ENCODE peak calls at places on chromosomes 5 and 9, in five cellular contexts. One of them, this sample, is unnamed.

GRCh38 chr9:3887121-3887797 is 361.5 kb upstream of the RFX3 start:
- DNase-seq in endodermal cell: no peak
- DNase-seq in NCI-H774: peak
- DNase-seq in Daoy: no peak
- DNase-seq in NCI-H460: no peak
- DNase-seq in this sample: peak

GRCh38 chr9:3848445-3849114 is 322.8 kb upstream of the RFX3 start:
- DNase-seq in endodermal cell: peak
- DNase-seq in NCI-H774: no peak
- DNase-seq in Daoy: peak
- DNase-seq in NCI-H460: no peak
- DNase-seq in this sample: peak

GRCh38 chr5:176653986-176654385 is 6.7 kb downstream of the TSPAN17 start:
- DNase-seq in endodermal cell: no peak
- DNase-seq in NCI-H774: no peak
- DNase-seq in Daoy: no peak
- DNase-seq in NCI-H460: no peak
- DNase-seq in this sample: no peak

GRCh38 chr9:97557606-97558095 is 56.2 kb downstream of the TMOD1 start:
- DNase-seq in endodermal cell: no peak
- DNase-seq in NCI-H774: no peak
- DNase-seq in Daoy: no peak
- DNase-seq in NCI-H460: no peak
- DNase-seq in this sample: no peak

GRCh38 chr9:134215709-134216448 is 51.5 kb upstream of the RNU6ATAC start:
- DNase-seq in endodermal cell: no peak
- DNase-seq in NCI-H774: no peak
- DNase-seq in Daoy: peak
- DNase-seq in NCI-H460: no peak
- DNase-seq in this sample: no peak

GRCh38 chr9:122936883-122937282 is 3.9 kb upstream of the RABGAP1 start:
- DNase-seq in endodermal cell: no peak
- DNase-seq in NCI-H774: no peak
- DNase-seq in Daoy: no peak
- DNase-seq in NCI-H460: no peak
- DNase-seq in this sample: no peak

GRCh38 chr9:133119039-133119438 is 2.0 kb downstream of the RALGDS start:
- DNase-seq in endodermal cell: no peak
- DNase-seq in NCI-H774: no peak
- DNase-seq in Daoy: no peak
- DNase-seq in NCI-H460: no peak
- DNase-seq in this sample: no peak

GRCh38 chr9:21682981-21683380 is 119.5 kb upstream of the MTAP start:
- DNase-seq in endodermal cell: no peak
- DNase-seq in NCI-H774: peak
- DNase-seq in Daoy: no peak
- DNase-seq in NCI-H460: no peak
- DNase-seq in this sample: peak

GRCh38 chr9:34989946-34990635 is 546 bp downstream of the DNAJB5 start:
- DNase-seq in endodermal cell: peak
- DNase-seq in NCI-H774: peak
- DNase-seq in Daoy: peak
- DNase-seq in NCI-H460: no peak
- DNase-seq in this sample: peak

GRCh38 chr9:68685770-68686169 is 19.3 kb upstream of the PIP5K1B start:
- DNase-seq in endodermal cell: peak
- DNase-seq in NCI-H774: no peak
- DNase-seq in Daoy: peak
- DNase-seq in NCI-H460: peak
- DNase-seq in this sample: peak

GRCh38 chr5:159057426-159057825 is 42.3 kb downstream of the EBF1 start:
- DNase-seq in endodermal cell: no peak
- DNase-seq in NCI-H774: no peak
- DNase-seq in Daoy: no peak
- DNase-seq in NCI-H460: no peak
- DNase-seq in this sample: no peak

GRCh38 chr5:34552129-34552528 is 104.0 kb upstream of the RAI14 start:
- DNase-seq in endodermal cell: no peak
- DNase-seq in NCI-H774: no peak
- DNase-seq in Daoy: no peak
- DNase-seq in NCI-H460: no peak
- DNase-seq in this sample: no peak

GRCh38 chr9:88173378-88173999 is 35.2 kb upstream of the SPATA31C2 start:
- DNase-seq in endodermal cell: peak
- DNase-seq in NCI-H774: no peak
- DNase-seq in Daoy: peak
- DNase-seq in NCI-H460: peak
- DNase-seq in this sample: peak

GRCh38 chr9:16572005-16572727 is 298.3 kb downstream of the BNC2 start:
- DNase-seq in endodermal cell: no peak
- DNase-seq in NCI-H774: no peak
- DNase-seq in Daoy: no peak
- DNase-seq in NCI-H460: no peak
- DNase-seq in this sample: no peak

GRCh38 chr5:160353379-160353778 is 17.0 kb downstream of the C1QTNF2 start:
- DNase-seq in endodermal cell: peak
- DNase-seq in NCI-H774: no peak
- DNase-seq in Daoy: no peak
- DNase-seq in NCI-H460: no peak
- DNase-seq in this sample: no peak

GRCh38 chr9:107929439-107929838 is 439.9 kb upstream of the KLF4 start:
- DNase-seq in endodermal cell: no peak
- DNase-seq in NCI-H774: no peak
- DNase-seq in Daoy: no peak
- DNase-seq in NCI-H460: no peak
- DNase-seq in this sample: no peak

GRCh38 chr9:27499481-27499880 is 24.6 kb upstream of the IFNK start:
- DNase-seq in endodermal cell: no peak
- DNase-seq in NCI-H774: no peak
- DNase-seq in Daoy: peak
- DNase-seq in NCI-H460: no peak
- DNase-seq in this sample: peak

GRCh38 chr9:126347911-126348760 is 21.5 kb downstream of the MVB12B start:
- DNase-seq in endodermal cell: peak
- DNase-seq in NCI-H774: no peak
- DNase-seq in Daoy: peak
- DNase-seq in NCI-H460: no peak
- DNase-seq in this sample: no peak

GRCh38 chr5:32051796-32052195 is 122.3 kb downstream of the GOLPH3 start:
- DNase-seq in endodermal cell: no peak
- DNase-seq in NCI-H774: no peak
- DNase-seq in Daoy: no peak
- DNase-seq in NCI-H460: no peak
- DNase-seq in this sample: peak

GRCh38 chr5:65895891-65896290 is 30.5 kb upstream of the ERBIN start:
- DNase-seq in endodermal cell: no peak
- DNase-seq in NCI-H774: no peak
- DNase-seq in Daoy: no peak
- DNase-seq in NCI-H460: no peak
- DNase-seq in this sample: no peak

GRCh38 chr5:65190328-65191053 is 291.2 kb downstream of the ADAMTS6 start:
- DNase-seq in endodermal cell: no peak
- DNase-seq in NCI-H774: no peak
- DNase-seq in Daoy: peak
- DNase-seq in NCI-H460: no peak
- DNase-seq in this sample: no peak

GRCh38 chr5:80346055-80346454 is 26.3 kb downstream of the SPZ1 start:
- DNase-seq in endodermal cell: peak
- DNase-seq in NCI-H774: no peak
- DNase-seq in Daoy: peak
- DNase-seq in NCI-H460: peak
- DNase-seq in this sample: peak

GRCh38 chr9:70602364-70603019 is 188.0 kb upstream of the KLF9 start:
- DNase-seq in endodermal cell: peak
- DNase-seq in NCI-H774: peak
- DNase-seq in Daoy: peak
- DNase-seq in NCI-H460: peak
- DNase-seq in this sample: peak

GRCh38 chr9:113930384-113930783 is 54.3 kb downstream of the ZNF618 start:
- DNase-seq in endodermal cell: no peak
- DNase-seq in NCI-H774: no peak
- DNase-seq in Daoy: no peak
- DNase-seq in NCI-H460: no peak
- DNase-seq in this sample: peak

GRCh38 chr5:139134906-139135305 is 63.3 kb downstream of the SIL1 start:
- DNase-seq in endodermal cell: no peak
- DNase-seq in NCI-H774: peak
- DNase-seq in Daoy: no peak
- DNase-seq in NCI-H460: no peak
- DNase-seq in this sample: no peak

GRCh38 chr5:119330367-119331183 is 25.2 kb upstream of the TNFAIP8 start:
- DNase-seq in endodermal cell: peak
- DNase-seq in NCI-H774: no peak
- DNase-seq in Daoy: no peak
- DNase-seq in NCI-H460: no peak
- DNase-seq in this sample: no peak

GRCh38 chr5:150999704-151000452 is 20.5 kb upstream of the GPX3 start:
- DNase-seq in endodermal cell: no peak
- DNase-seq in NCI-H774: no peak
- DNase-seq in Daoy: no peak
- DNase-seq in NCI-H460: no peak
- DNase-seq in this sample: no peak